ENCODE peak calls at places on chromosomes 2 and 18, in five cellular contexts. P is HepG2, O is GM12878, C is K562, L is SK-N-SH. F is an unnamed sample.

GRCh38 chr18:79558196-79559120 is 121.1 kb upstream of the CTDP1 start:
- DNase-seq in C (no peak), O (no peak), L (no peak), P (no peak), F (no peak)

GRCh38 chr2:8539743-8540551 is 141.9 kb upstream of the ID2 start:
- DNase-seq in O (no peak), C (no peak), P (no peak), L (peak), F (no peak)

GRCh38 chr2:69493268-69493667 is 56.0 kb upstream of the NFU1 start:
- DNase-seq in C (no peak), L (peak), O (no peak), P (no peak), F (no peak)

GRCh38 chr2:18991177-18992168 is 366.9 kb downstream of the OSR1 start:
- DNase-seq in O (no peak), P (no peak), C (no peak), L (no peak), F (no peak)

GRCh38 chr2:63993871-63994270 is 25.4 kb downstream of the VPS54 start:
- DNase-seq in L (no peak), C (no peak), O (no peak), P (no peak), F (no peak)

GRCh38 chr18:33841221-33841967 is 263.4 kb downstream of the ASXL3 start:
- DNase-seq in L (no peak), C (no peak), O (no peak), P (no peak), F (no peak)

GRCh38 chr2:108404784-108405397 is 27.1 kb downstream of the SULT1C4 start:
- DNase-seq in C (no peak), L (no peak), O (no peak), P (no peak), F (no peak)

GRCh38 chr18:48408727-48409590 is at the start of gene ZBTB7C:
- DNase-seq in L (peak), P (no peak), C (no peak), O (no peak), F (no peak)

GRCh38 chr2:113679457-113679856 is 52.4 kb downstream of the RABL2A start:
- DNase-seq in C (no peak), O (no peak), P (no peak), L (no peak), F (no peak)

GRCh38 chr18:53795610-53796009 is 428.9 kb downstream of the MBD2 start:
- DNase-seq in L (no peak), P (no peak), C (no peak), O (no peak), F (no peak)

GRCh38 chr2:239370876-239371725 is 29.7 kb downstream of the HDAC4 start:
- DNase-seq in C (no peak), O (no peak), L (no peak), P (no peak), F (no peak)

GRCh38 chr2:104755026-104755856 is 98.7 kb upstream of the POU3F3 start:
- DNase-seq in O (no peak), L (no peak), P (no peak), C (no peak), F (no peak)

GRCh38 chr2:157473585-157473984 is 29.7 kb upstream of the CYTIP start:
- DNase-seq in L (no peak), P (no peak), C (no peak), O (no peak), F (no peak)

GRCh38 chr2:37350917-37351316 is 6.5 kb downstream of the QPCT start:
- DNase-seq in L (no peak), P (peak), O (no peak), C (no peak), F (no peak)

GRCh38 chr2:111239107-111239506 is 118.4 kb downstream of the BCL2L11 start:
- DNase-seq in P (no peak), L (no peak), O (no peak), C (no peak), F (no peak)
- TF ChIP-seq RAD21 in P (no peak), L (no peak), O (no peak), C (no peak), F (no peak)

DNA sequence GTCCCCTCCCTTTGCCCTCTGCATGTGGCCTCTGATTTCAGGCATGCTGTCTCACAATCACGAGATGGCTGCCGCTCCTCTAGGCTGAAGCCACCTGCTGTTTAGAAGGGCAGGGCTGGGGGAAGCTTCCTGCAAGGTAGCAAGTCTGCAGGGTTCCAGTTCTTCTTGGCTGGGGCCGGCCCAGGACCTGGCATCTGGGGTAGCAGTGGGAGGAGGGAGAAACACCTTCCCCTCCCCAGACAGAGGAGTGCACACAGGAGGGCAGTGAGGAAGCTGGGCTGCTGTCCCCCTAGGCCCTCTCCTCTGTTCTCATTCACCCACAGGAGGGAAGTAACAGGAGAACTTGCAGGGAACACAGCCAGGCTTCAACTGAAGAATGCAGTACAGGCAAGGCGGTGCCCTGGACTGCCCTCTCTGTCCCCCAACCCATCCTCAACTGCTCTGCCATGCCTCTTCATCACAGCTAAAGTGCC is 345.9 kb upstream of the HS6ST1 start:
- DNase-seq in C (no peak), L (no peak), O (no peak), P (no peak), F (no peak)
- H2AFZ ChIP-seq in C (no peak), L (no peak), O (no peak), P (no peak), F (no peak)

DNA sequence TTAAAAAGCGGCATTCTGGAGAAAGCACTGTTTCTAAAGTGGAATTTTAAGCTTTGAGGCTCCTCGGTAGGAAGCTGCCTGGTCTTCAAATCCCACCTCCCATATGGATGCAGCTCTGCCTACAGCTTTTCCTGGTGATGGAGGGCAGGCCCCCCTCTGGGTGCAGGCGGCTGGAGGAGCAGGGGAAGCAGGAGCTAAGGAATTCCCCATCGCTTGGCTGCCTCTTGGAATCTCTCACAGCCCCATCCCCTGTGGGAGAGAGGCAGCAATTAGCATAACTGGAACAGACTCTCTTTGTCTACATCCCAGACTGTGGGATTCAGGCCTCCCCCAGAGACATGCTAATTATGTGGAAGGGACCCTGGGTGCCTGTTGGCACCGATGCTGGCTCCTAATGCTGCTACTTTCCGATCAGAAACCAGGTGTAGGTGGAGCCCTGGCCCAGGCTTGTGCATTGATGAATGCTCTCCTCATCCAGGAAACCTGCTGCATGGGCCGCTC is 51.3 kb downstream of the LIPG start:
- DNase-seq in P (no peak), O (no peak), C (no peak), L (no peak), F (no peak)
- TF ChIP-seq ZBTB33 in P (no peak), O (no peak), C (no peak), L (no peak), F (no peak)

DNA sequence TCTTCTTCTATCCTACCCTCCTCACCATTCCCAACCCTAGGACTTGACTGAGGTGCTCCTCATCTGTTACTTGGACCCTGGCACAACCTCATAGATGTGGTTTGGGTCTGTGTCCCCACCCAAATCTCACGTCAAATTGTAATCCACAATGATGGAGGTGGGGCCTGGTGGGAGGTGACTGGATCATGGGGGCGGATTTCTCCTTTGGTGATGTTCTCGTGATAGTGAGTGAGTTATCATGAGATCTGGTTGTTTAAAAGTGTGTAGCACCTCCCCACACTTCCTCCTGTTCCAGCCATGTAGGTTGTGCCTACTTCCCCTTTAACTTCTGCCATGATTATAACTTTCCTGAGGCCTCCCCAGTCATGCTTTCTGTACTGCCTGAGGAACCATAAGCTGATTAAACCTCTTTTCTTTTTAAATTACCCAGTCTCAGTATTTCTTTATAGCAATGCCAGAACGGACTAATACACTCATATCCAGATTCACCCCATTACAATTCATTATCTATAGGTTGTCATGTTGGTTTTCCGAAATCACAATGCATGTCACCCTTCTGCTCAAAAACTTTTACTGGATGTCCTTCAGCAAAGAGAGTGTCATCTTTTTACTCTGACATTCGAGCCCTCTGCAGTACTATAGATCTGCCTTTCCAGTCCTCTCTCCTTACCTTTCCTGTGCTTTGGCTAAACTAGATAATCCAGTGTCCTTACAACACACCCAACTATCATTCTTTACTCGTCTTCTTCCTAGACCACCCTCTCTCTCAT is 45.7 kb downstream of the APOB start:
- DNase-seq in O (no peak), P (no peak), L (no peak), C (no peak), F (no peak)
- TF ChIP-seq RAD21 in O (no peak), P (no peak), L (no peak), C (no peak), F (no peak)

GRCh38 chr2:195574305-195574704 is 82.7 kb upstream of the SLC39A10 start:
- DNase-seq in L (no peak), O (no peak), P (no peak), C (no peak), F (no peak)

GRCh38 chr2:195572894-195573293 is 84.1 kb upstream of the SLC39A10 start:
- DNase-seq in C (no peak), P (no peak), O (no peak), L (no peak), F (no peak)

GRCh38 chr2:195573314-195573713 is 83.7 kb upstream of the SLC39A10 start:
- DNase-seq in L (no peak), O (no peak), P (no peak), C (no peak), F (no peak)

GRCh38 chr2:195575021-195575420 is 82.0 kb upstream of the SLC39A10 start:
- DNase-seq in L (no peak), P (no peak), C (no peak), O (no peak), F (no peak)

DNA sequence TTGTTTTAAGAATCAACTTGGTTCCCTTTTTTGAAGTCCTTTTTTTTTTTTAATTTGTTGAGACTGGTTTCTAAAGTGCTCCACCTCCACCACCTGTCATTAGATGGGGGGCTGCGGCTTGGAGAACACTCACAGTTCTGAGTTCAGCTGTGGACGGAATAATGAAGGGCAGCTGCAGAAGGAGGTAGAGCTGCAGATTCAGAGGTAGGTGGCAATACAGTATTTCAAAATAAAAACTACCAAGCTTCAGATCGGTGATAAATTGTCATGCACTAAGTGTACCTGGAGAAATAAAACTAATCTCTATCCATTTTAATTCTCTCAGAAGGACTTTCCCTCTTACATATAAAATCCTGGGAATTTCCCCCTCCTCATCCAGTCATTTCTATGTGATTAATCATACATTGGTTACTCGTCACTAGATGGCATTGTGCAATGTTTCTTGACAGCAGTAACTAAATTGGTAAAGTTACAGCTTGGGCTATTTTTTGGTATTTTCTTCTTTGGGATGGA is 81.1 kb upstream of the SLC39A10 start:
- DNase-seq in C (peak), L (peak), P (peak), O (no peak), F (peak)
- H2AFZ ChIP-seq in C (no peak), L (peak), P (no peak), O (peak), F (peak)

DNA sequence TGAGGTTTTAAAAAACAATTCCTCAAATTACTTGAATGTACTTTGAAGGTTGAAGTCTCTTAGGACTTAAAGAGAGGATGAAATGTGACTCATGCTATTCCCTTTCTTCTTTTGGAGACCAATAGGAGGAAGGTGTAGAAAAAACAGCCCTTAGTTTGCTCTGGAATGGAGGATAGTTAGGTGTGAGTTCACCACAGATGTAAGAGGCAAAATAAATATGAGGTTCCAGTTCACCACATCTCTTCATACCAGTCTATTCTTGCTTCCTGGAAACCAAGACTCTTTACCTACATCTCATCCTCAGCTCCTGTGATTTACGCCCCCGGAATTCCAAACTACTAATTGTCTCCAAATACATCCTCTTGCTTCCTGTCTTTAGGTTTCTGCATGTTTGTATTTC is 77.5 kb upstream of the TTC21B start:
- DNase-seq in O (no peak), P (no peak), L (no peak), C (no peak), F (no peak)
- TF ChIP-seq ZBTB33 in O (no peak), P (no peak), L (no peak), C (no peak), F (no peak)

GRCh38 chr18:39842042-39842791 is 2112.8 kb upstream of the PIK3C3 start:
- DNase-seq in C (no peak), O (no peak), L (peak), P (no peak), F (no peak)

GRCh38 chr18:39843546-39843945 is 2111.5 kb upstream of the PIK3C3 start:
- DNase-seq in C (no peak), P (no peak), L (no peak), O (no peak), F (no peak)

GRCh38 chr18:39839782-39840181 is 2115.3 kb upstream of the PIK3C3 start:
- DNase-seq in C (no peak), L (no peak), O (no peak), P (no peak), F (no peak)

GRCh38 chr18:39840406-39840805 is 2114.6 kb upstream of the PIK3C3 start:
- DNase-seq in L (no peak), P (no peak), C (no peak), O (no peak), F (no peak)

GRCh38 chr18:39841133-39842041 is 2113.6 kb upstream of the PIK3C3 start:
- DNase-seq in L (peak), P (peak), C (no peak), O (no peak), F (peak)
- TF ChIP-seq RAD21 in L (peak), P (peak), C (no peak), O (no peak), F (peak)

DNA sequence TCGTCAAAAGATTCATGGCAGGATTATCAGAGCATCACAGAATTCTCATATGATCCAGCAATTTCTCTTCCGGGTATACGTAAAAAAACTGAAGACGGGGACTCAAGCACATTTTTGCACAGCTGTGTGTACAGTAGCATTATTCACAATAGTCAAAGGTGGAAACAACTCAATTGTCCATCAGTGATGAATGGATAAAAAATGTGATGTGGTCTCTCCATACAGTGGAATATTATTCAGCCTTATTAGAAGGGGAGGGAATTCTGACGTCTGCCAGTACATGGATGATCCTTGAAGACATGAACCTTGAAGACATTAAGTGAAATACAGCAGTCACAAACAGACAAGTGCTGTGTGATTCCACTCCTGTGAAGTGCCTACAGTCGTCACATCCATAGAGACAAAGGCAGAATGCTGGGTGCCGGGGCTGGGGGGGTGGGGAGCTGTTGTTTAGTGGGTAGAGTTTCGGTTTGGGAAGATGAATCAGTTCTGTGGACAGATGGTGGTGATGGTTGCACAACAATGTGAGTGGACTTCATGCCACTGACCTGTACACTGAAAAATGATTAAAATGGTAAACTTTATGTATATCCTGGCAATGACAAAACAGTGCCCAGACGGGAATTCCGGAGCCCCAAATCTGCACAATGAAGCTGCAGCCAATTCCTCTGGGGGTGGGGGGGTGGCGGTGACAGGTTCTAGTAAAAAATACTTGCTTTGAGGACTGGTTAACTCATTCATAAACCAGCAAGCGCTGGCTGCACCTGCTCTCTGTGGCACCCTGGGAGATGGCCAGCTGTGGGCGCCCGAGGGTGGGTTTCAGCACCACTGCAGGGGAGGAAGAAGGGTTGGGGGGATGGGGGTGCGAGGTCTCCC is 82.0 kb upstream of the HPCAL1 start:
- DNase-seq in C (no peak), P (no peak), L (peak), O (no peak), F (no peak)
- H2AFZ ChIP-seq in C (no peak), P (no peak), L (no peak), O (no peak), F (no peak)